ENCODE peak calls at places on chromosomes 5 and 9, in ten cellular contexts. D, W, F, Y, L, E, J, G, C and U are unnamed samples.

GRCh38 chr5:169173372-169173771 is 127.6 kb downstream of the SLIT3 start:
- DNase-seq in D (no peak), W (no peak), F (no peak), Y (no peak), L (no peak), E (no peak), J (no peak), G (no peak), C (no peak), U (no peak)

GRCh38 chr5:57176350-57176857 is 2.5 kb downstream of the GPBP1 start:
- DNase-seq in D (peak; percentile 80), W (no peak), F (peak; percentile 88), Y (no peak), L (no peak), E (no peak), J (no peak), G (no peak), C (no peak), U (no peak)

GRCh38 chr5:40084614-40085013 is 595.1 kb upstream of the PTGER4 start:
- DNase-seq in D (no peak), W (no peak), F (no peak), Y (no peak), L (no peak), E (no peak), J (no peak), G (no peak), C (no peak), U (no peak)

GRCh38 chr9:122498883-122499288 is 11.7 kb upstream of the OR1J2 start:
- DNase-seq in D (peak; percentile 43), W (no peak), F (peak; percentile 56), Y (peak; percentile 24), L (peak; percentile 17), E (peak; percentile 32), J (no peak), G (no peak), C (no peak), U (peak; percentile 49)

GRCh38 chr5:143576721-143577484 is 173.4 kb upstream of the NR3C1 start:
- DNase-seq in D (peak; percentile 85), W (no peak), F (peak; percentile 77), Y (no peak), L (no peak), E (no peak), J (no peak), G (no peak), C (no peak), U (no peak)

GRCh38 chr5:15008476-15008875 is 136.9 kb upstream of the ANKH start:
- DNase-seq in D (peak; percentile 98), W (peak; percentile 34), F (peak; percentile 91), Y (peak; percentile 95), L (peak; percentile 26), E (peak; percentile 94), J (peak; percentile 80), G (peak; percentile 94), C (peak; percentile 87), U (peak; percentile 44)

GRCh38 chr9:71210326-71210725 is 88.9 kb upstream of the TRPM3 start:
- DNase-seq in D (no peak), W (no peak), F (no peak), Y (no peak), L (no peak), E (no peak), J (no peak), G (no peak), C (no peak), U (no peak)

GRCh38 chr5:32059779-32060178 is 114.3 kb downstream of the GOLPH3 start:
- DNase-seq in D (no peak), W (no peak), F (no peak), Y (no peak), L (no peak), E (no peak), J (no peak), G (no peak), C (no peak), U (no peak)

GRCh38 chr5:88298425-88298824 is 29.8 kb upstream of the TMEM161B start:
- DNase-seq in D (peak; percentile 82), W (no peak), F (no peak), Y (no peak), L (no peak), E (no peak), J (no peak), G (no peak), C (no peak), U (no peak)

GRCh38 chr9:119368681-119369581 is at the start of gene BRINP1:
- DNase-seq in D (no peak), W (no peak), F (no peak), Y (no peak), L (peak; percentile 54), E (no peak), J (no peak), G (no peak), C (no peak), U (no peak)

GRCh38 chr5:124741711-124742496 is 4.5 kb downstream of the ZNF608 start:
- DNase-seq in D (peak; percentile 83), W (no peak), F (peak; percentile 64), Y (no peak), L (peak; percentile 57), E (no peak), J (no peak), G (no peak), C (peak; percentile 42), U (no peak)

GRCh38 chr5:32578764-32579163 is 6.6 kb upstream of the SUB1 start:
- DNase-seq in D (no peak), W (no peak), F (no peak), Y (peak; percentile 50), L (no peak), E (no peak), J (no peak), G (no peak), C (no peak), U (no peak)

GRCh38 chr9:1922026-1922425 is 93.1 kb upstream of the SMARCA2 start:
- DNase-seq in D (no peak), W (no peak), F (no peak), Y (peak; percentile 5), L (peak; percentile 26), E (no peak), J (no peak), G (no peak), C (no peak), U (peak; percentile 26)
- TF ChIP-seq CTCF in D (no peak), W (no peak), F (no peak), Y (peak; percentile 26), L (no peak), E (no peak), J (no peak), G (no peak), C (no peak), U (no peak)

GRCh38 chr5:159061834-159062530 is 37.7 kb downstream of the EBF1 start:
- DNase-seq in D (no peak), W (no peak), F (peak; percentile 2), Y (no peak), L (no peak), E (no peak), J (no peak), G (no peak), C (no peak), U (no peak)
- H3K4me3 ChIP-seq in D (no peak overlapping the region), W (no peak overlapping the region), F (no peak overlapping the region), Y (no peak overlapping the region), L (peak overlapping the region; percentile 0), E (no peak overlapping the region), J (peak overlapping the region; percentile 9), G (no peak overlapping the region), C (no peak overlapping the region), U (no peak overlapping the region)

DNA sequence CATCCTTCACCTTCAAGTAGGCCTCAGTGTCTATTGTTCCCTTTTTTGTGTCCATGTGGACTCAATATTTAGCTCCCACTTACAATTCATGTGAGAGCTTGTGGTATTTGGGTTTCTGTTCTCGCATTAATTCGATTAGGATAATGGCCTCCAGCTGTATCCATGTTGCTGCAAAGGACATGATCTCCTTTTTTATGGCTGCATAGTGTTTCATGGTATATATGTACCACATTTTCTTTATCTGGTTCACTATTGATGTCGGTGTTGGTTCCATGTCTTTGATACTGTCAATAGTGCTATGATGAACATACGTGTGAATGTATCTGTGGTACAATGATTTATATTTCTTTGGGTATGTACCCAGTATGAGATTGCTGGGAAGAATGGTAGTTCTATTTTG is 113.7 kb downstream of the FGF18 start:
- DNase-seq in D (no peak), W (no peak), F (no peak), Y (no peak), L (no peak), E (no peak), J (no peak), G (no peak), C (no peak), U (no peak)
- TF ChIP-seq POLR2A in D (no peak), W (no peak), F (no peak), Y (no peak), L (no peak), E (no peak), J (no peak), G (no peak), C (no peak), U (no peak)

GRCh38 chr5:67515020-67515689 is 318.6 kb upstream of the CD180 start:
- DNase-seq in D (no peak), W (no peak), F (no peak), Y (no peak), L (no peak), E (no peak), J (no peak), G (no peak), C (no peak), U (no peak)

GRCh38 chr5:67518227-67518626 is 321.6 kb upstream of the CD180 start:
- DNase-seq in D (no peak), W (no peak), F (no peak), Y (no peak), L (no peak), E (no peak), J (no peak), G (no peak), C (no peak), U (no peak)

GRCh38 chr5:67516959-67517358 is 320.4 kb upstream of the CD180 start:
- DNase-seq in D (no peak), W (no peak), F (peak; percentile 5), Y (no peak), L (no peak), E (no peak), J (no peak), G (no peak), C (no peak), U (no peak)

GRCh38 chr5:67515762-67516161 is 319.2 kb upstream of the CD180 start:
- DNase-seq in D (no peak), W (no peak), F (no peak), Y (no peak), L (no peak), E (no peak), J (no peak), G (no peak), C (no peak), U (no peak)

DNA sequence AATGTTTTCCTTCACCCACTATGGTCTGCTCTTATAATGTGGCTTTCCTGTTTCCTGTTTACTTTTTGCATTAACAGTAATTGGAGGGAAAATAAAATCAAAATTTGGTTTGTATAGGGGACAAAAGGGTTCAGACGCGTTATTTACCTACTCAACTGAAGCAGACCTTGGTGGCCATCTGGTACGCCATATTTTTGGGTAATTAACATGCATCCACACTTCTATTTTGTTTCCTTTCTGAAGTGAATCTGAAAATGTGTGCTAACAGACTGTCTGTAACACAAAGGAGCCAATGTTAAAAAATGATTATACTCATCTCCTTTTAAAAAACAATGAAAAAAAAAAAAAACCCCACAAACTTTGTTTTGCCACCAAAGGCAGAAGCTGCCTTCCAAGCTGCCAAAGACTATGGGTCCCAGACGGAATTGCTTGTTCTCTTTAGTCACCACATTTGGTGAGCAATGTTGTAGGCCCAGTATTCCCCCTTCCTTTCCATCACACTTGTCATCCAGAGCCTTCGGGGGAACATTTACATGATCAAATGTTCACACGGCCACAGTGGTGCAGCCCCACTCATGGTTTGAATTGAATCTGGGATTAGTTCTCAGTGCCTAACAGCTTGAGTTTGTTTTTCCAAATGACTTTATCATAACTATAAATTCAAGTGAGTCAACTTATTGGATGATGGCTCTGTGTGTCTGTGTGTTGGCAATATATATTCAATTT is 323.7 kb upstream of the CD180 start:
- DNase-seq in D (no peak), W (no peak), F (no peak), Y (no peak), L (no peak), E (no peak), J (no peak), G (no peak), C (no peak), U (no peak)
- TF ChIP-seq CTCF in D (no peak), W (no peak), F (no peak), Y (no peak), L (no peak), E (no peak), J (no peak), G (no peak), C (no peak), U (no peak)